ENCODE peak calls at places on chromosomes 11 and 22, in four cellular contexts. K is NT2/D1, I is SK-N-SH, U is hepatocyte. T is an unnamed sample.

GRCh38 chr11:120547871-120548681 is 36.5 kb downstream of the GRIK4 start:
- DNase-seq in I (peak; percentile 90), K (no peak), U (peak; percentile 90), T (peak; percentile 91)

GRCh38 chr11:134124660-134125451 is 56.0 kb downstream of the JAM3 start:
- DNase-seq in K (no peak), I (peak; percentile 86), U (peak; percentile 61), T (no peak)

GRCh38 chr11:71489311-71490043 is 36.5 kb downstream of the NADSYN1 start:
- DNase-seq in I (no peak), K (no peak), U (no peak), T (peak; percentile 4)

GRCh38 chr11:131488208-131488607 is 117.8 kb downstream of the NTM start:
- DNase-seq in I (no peak), K (no peak), U (no peak), T (no peak)

GRCh38 chr22:30185129-30185528 is 61.4 kb downstream of the LIF start:
- DNase-seq in K (no peak), U (no peak), I (no peak), T (no peak)

GRCh38 chr11:133977067-133977681 is 20.4 kb upstream of the IGSF9B start:
- DNase-seq in K (no peak), I (no peak), U (no peak), T (no peak)

GRCh38 chr22:43853328-43853931 is 8.9 kb downstream of the SULT4A1 start:
- DNase-seq in K (no peak), I (no peak), U (no peak), T (no peak)

GRCh38 chr11:88384678-88385015 is 47.1 kb upstream of the CTSC start:
- DNase-seq in I (no peak), K (no peak), U (peak; percentile 14), T (no peak)

DNA sequence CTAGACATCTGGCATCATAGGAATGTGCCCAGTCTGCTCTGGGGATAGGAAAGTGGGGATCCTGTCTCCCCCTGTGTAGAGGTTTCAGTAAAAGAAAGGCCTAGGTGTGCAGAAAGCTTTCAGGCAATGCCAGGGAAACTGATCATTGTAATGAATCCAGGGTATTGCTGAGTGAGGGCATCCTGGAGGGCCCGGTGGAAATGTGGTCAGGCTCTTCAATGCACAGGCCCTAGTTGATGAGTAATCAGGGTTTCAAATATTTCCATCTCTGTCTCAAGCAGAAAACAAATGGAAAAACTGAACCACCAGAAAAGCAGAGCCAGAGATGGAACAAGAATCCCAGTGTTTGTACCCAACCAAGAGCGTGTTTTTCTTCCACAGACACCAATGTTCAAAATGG is 2.0 kb downstream of the CD3E start:
- DNase-seq in K (no peak), U (no peak), I (no peak), T (no peak)
- H3K4me3 ChIP-seq in K (no peak overlapping the region), U (no peak overlapping the region), I (no peak overlapping the region), T (no peak overlapping the region)

DNA sequence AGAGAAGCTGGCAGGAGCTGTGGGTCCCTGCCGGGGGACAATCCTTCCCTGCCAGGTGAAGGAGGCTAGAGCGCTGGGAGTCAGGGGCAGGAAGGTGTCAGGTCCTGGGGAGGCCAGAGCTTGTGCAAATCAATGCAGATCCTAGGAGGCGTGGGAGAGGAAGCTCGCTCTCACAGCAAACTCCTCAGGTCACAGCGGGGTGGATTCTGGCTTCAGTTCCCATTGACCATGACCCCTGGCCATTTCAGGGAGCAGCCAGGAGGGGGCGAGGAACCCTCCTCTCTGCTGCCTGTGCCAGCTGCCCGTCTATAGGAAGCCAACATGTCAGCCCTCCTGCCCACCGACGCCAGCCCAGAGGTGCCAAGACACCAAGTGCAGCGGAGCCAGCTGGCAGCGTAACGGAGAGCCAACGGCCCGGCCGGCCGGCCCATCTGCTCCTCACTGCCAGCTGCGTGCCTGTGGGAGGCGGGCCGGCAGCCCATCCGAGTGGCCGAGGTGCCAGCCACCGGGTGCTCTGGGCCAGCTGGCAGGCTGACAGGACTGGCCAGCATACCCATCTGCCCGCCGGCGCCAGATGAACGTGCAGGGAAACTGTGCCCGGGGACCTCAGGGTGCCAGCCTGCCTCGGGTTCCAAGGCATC is 374.9 kb downstream of the MIAT start:
- DNase-seq in I (peak; percentile 85), U (no peak), K (peak; percentile 36), T (no peak)
- H3K4me3 ChIP-seq in I (no peak overlapping the region), U (no peak overlapping the region), K (no peak overlapping the region), T (no peak overlapping the region)

DNA sequence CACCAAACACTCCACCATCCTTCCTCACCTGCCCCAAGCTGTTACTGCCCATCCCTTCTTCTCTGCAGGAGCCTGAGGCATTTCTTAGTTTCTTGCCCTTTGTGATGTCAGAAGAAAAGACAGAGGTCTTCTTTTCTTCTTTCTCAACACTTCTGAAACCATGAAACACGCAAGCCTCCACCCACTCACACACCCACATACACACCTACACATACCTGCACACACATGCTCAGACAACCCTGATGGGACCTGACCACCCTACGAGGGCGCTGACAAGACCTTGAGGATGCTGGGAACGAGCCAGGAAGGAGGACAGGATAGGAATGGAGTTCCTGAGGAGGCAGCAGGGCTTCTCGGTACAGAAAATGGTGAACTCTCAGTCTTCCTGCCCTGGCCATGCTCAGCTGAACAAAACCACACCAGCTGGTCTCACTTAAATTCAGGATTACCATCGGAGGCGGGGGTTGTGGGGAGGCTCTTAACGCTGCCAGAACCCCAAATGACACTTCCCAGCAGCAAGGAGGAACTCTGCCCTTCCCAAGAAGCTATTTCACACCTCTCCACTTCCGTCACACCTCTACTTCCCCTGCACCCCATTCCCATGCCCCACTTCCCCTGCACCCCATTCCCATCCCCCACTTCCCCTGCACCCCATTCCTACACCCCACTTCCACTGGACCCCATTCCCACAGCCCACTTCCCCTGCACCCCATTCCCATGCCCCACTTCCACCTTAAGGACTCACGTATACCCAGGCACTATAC is 41.0 kb downstream of the CSF2RB start:
- DNase-seq in I (no peak), K (no peak), U (no peak), T (no peak)
- H3K4me3 ChIP-seq in I (no peak overlapping the region), K (no peak overlapping the region), U (no peak overlapping the region), T (no peak overlapping the region)

DNA sequence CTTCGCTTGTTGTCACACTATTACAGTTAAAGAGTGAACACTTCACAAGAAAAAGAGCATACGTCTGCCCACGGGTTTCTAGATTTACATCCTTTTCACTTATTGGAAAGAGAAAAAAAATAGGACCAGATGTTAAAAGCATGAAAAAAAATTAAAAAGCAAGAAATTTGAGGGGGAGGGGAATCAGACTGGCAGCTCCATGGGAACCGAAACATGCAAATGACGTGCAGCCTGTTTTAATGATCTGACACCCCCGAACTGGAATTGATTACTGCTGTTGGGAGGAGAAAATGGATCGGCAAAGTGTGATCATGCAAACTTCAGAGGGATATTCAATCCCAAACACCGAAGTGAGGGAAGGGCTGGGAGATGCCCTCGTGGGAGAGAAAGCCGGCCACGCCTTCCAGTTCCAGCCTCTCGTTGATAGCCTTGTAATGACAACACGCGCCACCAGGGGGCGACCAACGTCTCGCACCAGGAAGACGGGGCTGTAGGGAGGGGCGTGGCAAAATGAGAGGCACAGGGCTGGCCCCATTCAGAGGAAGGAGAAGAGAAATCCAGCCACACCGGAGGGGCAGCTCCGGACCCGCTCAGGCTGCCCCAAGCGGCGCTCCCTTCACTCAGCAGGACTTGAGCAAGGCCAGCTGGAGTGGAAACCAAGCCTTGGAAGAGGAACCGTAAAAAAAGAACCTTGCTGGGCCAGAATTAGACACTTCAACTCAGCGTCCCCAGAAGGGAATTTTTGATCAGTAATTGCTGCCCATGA is 53.8 kb upstream of the SYT13 start:
- DNase-seq in U (peak; percentile 94), K (peak; percentile 98), I (peak; percentile 90), T (peak; percentile 43)
- H3K4me3 ChIP-seq in U (no peak overlapping the region), K (no peak overlapping the region), I (peak overlapping the region; percentile 22), T (peak overlapping the region; percentile 27)

GRCh38 chr11:129939510-129939909 is 44.1 kb upstream of the NFRKB start:
- DNase-seq in U (no peak), K (no peak), I (no peak), T (no peak)
- H3K4me3 ChIP-seq in U (no peak overlapping the region), K (no peak overlapping the region), I (no peak overlapping the region), T (no peak overlapping the region)

DNA sequence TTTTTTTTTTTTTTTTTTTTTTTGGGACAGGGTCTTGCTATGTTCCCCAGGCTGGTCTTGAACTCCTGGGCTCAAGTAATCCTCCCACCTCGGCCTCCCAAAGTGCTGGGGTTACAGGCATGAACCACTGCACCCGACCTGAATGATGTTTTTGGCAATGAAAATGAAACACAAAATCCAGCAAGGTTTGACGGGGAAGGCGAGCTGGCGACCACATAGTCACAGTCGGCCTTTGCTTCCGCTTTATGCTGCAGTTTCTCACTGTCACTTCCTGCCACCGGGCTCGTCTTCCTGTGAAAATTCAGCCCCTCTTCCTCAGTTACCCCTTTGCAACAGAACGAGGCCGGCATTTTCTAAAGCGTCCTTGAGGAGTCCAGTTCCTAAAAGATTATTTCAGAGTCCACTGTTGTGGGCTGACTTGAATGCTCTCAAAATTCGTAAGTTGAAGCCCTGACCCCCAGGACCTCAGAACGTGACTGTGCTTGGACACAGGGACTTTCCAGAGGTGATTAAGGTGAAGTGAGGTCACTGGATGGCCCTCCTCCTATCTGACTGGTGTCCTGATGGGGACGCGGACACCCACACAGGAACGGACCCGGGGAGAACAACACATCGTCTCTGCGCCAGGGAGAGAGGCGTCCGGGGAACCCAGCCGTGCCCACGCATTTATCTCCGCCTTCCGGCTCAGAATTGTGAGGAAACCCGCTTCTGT is 2.9 kb upstream of the BID start:
- DNase-seq in K (no peak), I (no peak), U (no peak), T (no peak)
- H3K4me3 ChIP-seq in K (no peak overlapping the region), I (no peak overlapping the region), U (no peak overlapping the region), T (no peak overlapping the region)

GRCh38 chr11:86181379-86181778 is 63.2 kb upstream of the EED start:
- DNase-seq in U (no peak), K (no peak), I (no peak), T (no peak)

GRCh38 chr11:86182976-86183584 is 61.5 kb upstream of the EED start:
- DNase-seq in K (no peak), U (peak; percentile 64), I (no peak), T (no peak)

GRCh38 chr11:86185346-86185745 is 59.2 kb upstream of the EED start:
- DNase-seq in I (no peak), K (no peak), U (no peak), T (no peak)

GRCh38 chr11:86184728-86185127 is 59.8 kb upstream of the EED start:
- DNase-seq in K (no peak), U (no peak), I (no peak), T (no peak)

DNA sequence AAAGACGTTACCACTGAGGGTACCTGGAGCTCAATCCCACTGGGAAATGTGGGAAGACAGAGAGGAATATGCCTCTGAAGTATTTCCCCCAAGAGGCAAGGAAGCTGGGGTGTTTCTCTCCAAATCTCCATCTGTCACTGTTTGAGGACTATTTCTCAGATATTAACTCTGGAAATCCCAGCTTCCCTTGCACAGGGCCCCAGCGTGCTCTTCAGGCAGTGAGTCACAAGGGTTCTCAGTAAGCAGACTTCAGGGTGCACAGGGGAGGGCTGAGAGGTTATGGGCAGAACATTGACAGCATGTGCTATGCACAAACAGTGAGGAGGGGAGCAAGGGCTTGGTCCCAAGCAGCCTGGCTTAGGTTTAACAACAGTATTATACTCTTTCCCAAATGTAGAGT is 60.9 kb upstream of the EED start:
- DNase-seq in U (peak; percentile 59), K (no peak), I (no peak), T (peak; percentile 65)
- H3K4me3 ChIP-seq in U (no peak overlapping the region), K (no peak overlapping the region), I (no peak overlapping the region), T (no peak overlapping the region)

DNA sequence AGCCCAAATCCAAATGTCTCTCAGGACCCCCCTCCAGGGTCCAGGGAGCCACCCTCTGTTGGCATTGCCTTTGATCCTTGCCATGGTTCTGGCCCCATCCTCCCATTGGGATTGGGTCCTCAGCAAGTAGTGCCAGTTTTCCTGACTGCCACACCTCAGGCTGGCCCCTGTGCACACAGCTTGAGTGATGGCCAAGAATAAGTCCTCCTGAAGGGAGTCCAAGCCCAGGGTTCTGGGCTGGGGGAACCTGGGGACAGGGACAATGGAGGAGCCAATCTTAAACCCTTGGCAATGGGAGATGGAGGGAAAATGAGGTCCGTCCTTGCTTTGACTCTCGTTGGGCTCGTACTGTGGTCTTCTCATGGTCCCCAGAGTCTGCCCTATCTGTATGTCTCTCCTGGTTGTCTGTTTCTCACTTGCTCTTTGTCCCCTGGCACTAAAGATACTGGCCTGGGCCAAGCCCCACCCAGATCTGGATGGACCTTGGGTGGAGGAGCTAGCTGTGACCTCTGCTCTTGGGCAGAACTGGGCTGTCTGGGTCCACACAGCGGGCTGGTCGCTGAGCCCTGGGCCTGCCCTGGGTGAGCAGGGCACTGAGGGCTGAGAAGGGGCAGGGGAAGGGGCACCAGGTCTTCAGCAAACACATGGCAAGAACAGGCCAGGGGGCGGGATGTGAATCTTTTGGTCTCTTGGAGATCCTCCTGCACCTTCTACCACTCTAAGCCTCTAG is 2.9 kb downstream of the SOX10 start:
- DNase-seq in K (no peak), I (no peak), U (no peak), T (no peak)
- H3K4me3 ChIP-seq in K (no peak overlapping the region), I (no peak overlapping the region), U (no peak overlapping the region), T (no peak overlapping the region)